ENCODE peak calls at places on chromosomes 7 and 10, in ten cellular contexts. E is SHP77 treated with DMSO at 0.1 percent for 48 hours; T is activated gamma-delta T cell treated with anti-CD3 and anti-CD28 coated beads, Interleukin-2, amount 50 U/mL, for 16 hours; O is activated T-helper 9 cell treated with anti-CD3 and anti-CD28 coated beads, Interleukin-2, amount 50 U/mL, for 16 hours; M is NCI-H1436; N is NCI-H187; K is progenitor cell of endocrine pancreas; V is KBM-7; U is NCI-H524; P is OCI-LY7. D is an unnamed sample.

GRCh38 chr10:17454801-17455520 is 566 bp upstream of the ST8SIA6 start:
- DNase-seq in K (no peak), E (no peak), V (peak; percentile 45), N (no peak), O (no peak), M (no peak), T (no peak), U (no peak), P (no peak), D (no peak)

GRCh38 chr10:118448744-118449143 is 106.6 kb upstream of the FAM204A start:
- DNase-seq in U (no peak), M (no peak), V (no peak), O (no peak), E (no peak), P (no peak), N (no peak), T (no peak), K (no peak), D (no peak)

GRCh38 chr10:93124580-93125318 is 51.1 kb downstream of the CYP26A1 start:
- DNase-seq in O (no peak), E (no peak), N (no peak), T (no peak), K (no peak), U (no peak), V (peak; percentile 57), M (no peak), P (no peak), D (no peak)

GRCh38 chr10:3363316-3364070 is 190.9 kb upstream of the PITRM1 start:
- DNase-seq in T (no peak), O (no peak), K (no peak), P (no peak), V (no peak), N (no peak), E (no peak), M (no peak), U (no peak), D (no peak)

GRCh38 chr7:17501461-17502208 is 203.2 kb downstream of the AHR start:
- DNase-seq in N (no peak), M (no peak), T (no peak), V (no peak), E (no peak), P (no peak), U (no peak), K (no peak), O (no peak), D (no peak)

GRCh38 chr10:118940386-118940785 is 89.1 kb upstream of the NANOS1 start:
- DNase-seq in V (no peak), N (no peak), M (no peak), U (no peak), E (no peak), K (no peak), P (no peak), O (no peak), T (no peak), D (no peak)

GRCh38 chr10:99433378-99434020 is 3.1 kb upstream of the GOT1 start:
- DNase-seq in O (no peak), U (peak; percentile 0), V (peak; percentile 15), N (no peak), M (no peak), E (no peak), K (no peak), P (no peak), T (no peak), D (no peak)

GRCh38 chr7:54960517-54960916 is 58.3 kb upstream of the EGFR start:
- DNase-seq in K (no peak), N (no peak), U (no peak), E (no peak), V (no peak), M (no peak), O (no peak), P (no peak), T (no peak), D (no peak)

GRCh38 chr10:113720386-113720785 is 31.1 kb upstream of the PLEKHS1 start:
- DNase-seq in O (no peak), K (no peak), T (no peak), V (no peak), P (no peak), U (no peak), M (no peak), E (no peak), N (no peak), D (no peak)

GRCh38 chr7:19026888-19027287 is 90.5 kb downstream of the TWIST1 start:
- DNase-seq in O (no peak), T (no peak), M (no peak), N (no peak), V (no peak), U (no peak), K (no peak), P (no peak), E (no peak), D (no peak)

GRCh38 chr7:55348502-55348901 is 16.6 kb upstream of the LANCL2 start:
- DNase-seq in U (peak; percentile 53), P (no peak), O (no peak), V (no peak), T (no peak), N (no peak), M (no peak), E (no peak), K (no peak), D (no peak)

GRCh38 chr10:131167036-131167860 is 144.3 kb downstream of the TCERG1L start:
- DNase-seq in T (no peak), U (no peak), V (no peak), P (no peak), O (no peak), E (no peak), N (no peak), K (no peak), M (no peak), D (no peak)

GRCh38 chr10:99880071-99880835 is 97.8 kb downstream of the ABCC2 start:
- DNase-seq in T (no peak), N (no peak), O (no peak), M (no peak), U (no peak), K (no peak), E (no peak), P (no peak), V (no peak), D (no peak)

GRCh38 chr10:99827906-99828305 is 45.5 kb downstream of the ABCC2 start:
- DNase-seq in U (no peak), N (no peak), M (no peak), P (no peak), T (no peak), V (no peak), K (no peak), E (no peak), O (no peak), D (no peak)

GRCh38 chr7:16416289-16417282 is 4.8 kb downstream of the CRPPA start:
- DNase-seq in O (no peak), T (no peak), M (no peak), V (peak; percentile 80), K (no peak), U (no peak), N (no peak), P (no peak), E (no peak), D (no peak)

GRCh38 chr10:8174762-8175161 is 120.3 kb downstream of the GATA3 start:
- DNase-seq in U (no peak), P (no peak), E (no peak), O (no peak), N (no peak), M (no peak), V (no peak), K (peak; percentile 11), T (no peak), D (no peak)

GRCh38 chr7:114922652-114923402 is 933 bp downstream of the MDFIC start:
- DNase-seq in O (peak; percentile 45), N (no peak), U (peak; percentile 10), P (no peak), E (no peak), V (peak; percentile 84), K (peak; percentile 19), M (no peak), T (peak; percentile 26), D (no peak)

GRCh38 chr7:139108256-139109187 is 998 bp downstream of the ZC3HAV1 start:
- DNase-seq in K (peak; percentile 40), U (peak; percentile 26), N (peak; percentile 14), M (no peak), P (peak; percentile 73), E (no peak), V (peak; percentile 47), T (no peak), O (no peak), D (no peak)

GRCh38 chr7:87510430-87510875 is 35.0 kb upstream of the ABCB4 start:
- DNase-seq in P (no peak), O (no peak), T (no peak), N (no peak), M (no peak), U (peak; percentile 64), E (no peak), V (no peak), K (no peak), D (peak; percentile 74)

GRCh38 chr10:36345770-36346169 is 703.7 kb upstream of the FZD8 start:
- DNase-seq in U (no peak), N (no peak), M (no peak), E (no peak), P (no peak), T (no peak), K (no peak), V (no peak), O (no peak), D (no peak)

GRCh38 chr7:118109607-118110006 is 74.4 kb upstream of the LSM8 start:
- DNase-seq in P (no peak), O (no peak), U (no peak), V (no peak), M (no peak), E (peak; percentile 88), N (no peak), K (no peak), T (no peak), D (no peak)